ENCODE peak calls at places on chromosomes 7 and 10, in six cellular contexts. H is WTC11, S is GM12878, O is K562, X is H1, Y is HepG2. M is an unnamed sample.

GRCh38 chr7:98249106-98249505 is 2.9 kb downstream of the TECPR1 start:
- DNase-seq in H (no peak), S (no peak), O (no peak), X (no peak), Y (no peak), M (no peak)

GRCh38 chr7:896346-897075 is 20.2 kb downstream of the GET4 start:
- DNase-seq in H (no peak), S (no peak), O (no peak), X (no peak), Y (no peak), M (no peak)

GRCh38 chr7:44284216-44284615 is 41.2 kb downstream of the CAMK2B start:
- DNase-seq in H (peak), S (no peak), O (no peak), X (peak), Y (no peak), M (no peak)

GRCh38 chr10:106504536-106504935 is 660.0 kb downstream of the SORCS1 start:
- DNase-seq in H (no peak), S (no peak), O (no peak), X (no peak), Y (no peak), M (no peak)

GRCh38 chr7:127486654-127487053 is 94.1 kb upstream of the ZNF800 start:
- DNase-seq in H (no peak), S (no peak), O (peak), X (no peak), Y (no peak), M (peak)

GRCh38 chr7:24835643-24836042 is 78.4 kb upstream of the GSDME start:
- DNase-seq in H (no peak), S (no peak), O (no peak), X (no peak), Y (no peak), M (no peak)

GRCh38 chr7:80284848-80285247 is 150.2 kb downstream of the GNAI1 start:
- DNase-seq in H (no peak), S (no peak), O (no peak), X (no peak), Y (no peak), M (no peak)

GRCh38 chr7:95999481-95999880 is 227.1 kb downstream of the DYNC1I1 start:
- DNase-seq in H (no peak), S (no peak), O (no peak), X (no peak), Y (no peak), M (no peak)

GRCh38 chr7:74466196-74466813 is 12.6 kb downstream of the GTF2IRD1 start:
- DNase-seq in H (no peak), S (no peak), O (no peak), X (no peak), Y (no peak), M (no peak)

GRCh38 chr7:137667633-137668387 is 179.0 kb downstream of the DGKI start:
- DNase-seq in H (no peak), S (no peak), O (no peak), X (no peak), Y (no peak), M (no peak)

GRCh38 chr7:97025130-97025499 is 484 bp upstream of the DLX5 start:
- DNase-seq in H (no peak), S (no peak), O (no peak), X (no peak), Y (no peak), M (no peak)

GRCh38 chr7:75658369-75658768 is 80.4 kb downstream of the HIP1 start:
- DNase-seq in H (no peak), S (no peak), O (no peak), X (no peak), Y (no peak), M (no peak)
- TF ChIP-seq CREB1 in H (no peak), S (no peak), O (no peak), X (no peak), Y (no peak), M (no peak)

GRCh38 chr10:66888237-66888636 is 37.6 kb upstream of the LRRTM3 start:
- DNase-seq in H (no peak), S (no peak), O (no peak), X (no peak), Y (no peak), M (no peak)
- TF ChIP-seq CREB1 in H (no peak), S (no peak), O (no peak), X (no peak), Y (no peak), M (no peak)

DNA sequence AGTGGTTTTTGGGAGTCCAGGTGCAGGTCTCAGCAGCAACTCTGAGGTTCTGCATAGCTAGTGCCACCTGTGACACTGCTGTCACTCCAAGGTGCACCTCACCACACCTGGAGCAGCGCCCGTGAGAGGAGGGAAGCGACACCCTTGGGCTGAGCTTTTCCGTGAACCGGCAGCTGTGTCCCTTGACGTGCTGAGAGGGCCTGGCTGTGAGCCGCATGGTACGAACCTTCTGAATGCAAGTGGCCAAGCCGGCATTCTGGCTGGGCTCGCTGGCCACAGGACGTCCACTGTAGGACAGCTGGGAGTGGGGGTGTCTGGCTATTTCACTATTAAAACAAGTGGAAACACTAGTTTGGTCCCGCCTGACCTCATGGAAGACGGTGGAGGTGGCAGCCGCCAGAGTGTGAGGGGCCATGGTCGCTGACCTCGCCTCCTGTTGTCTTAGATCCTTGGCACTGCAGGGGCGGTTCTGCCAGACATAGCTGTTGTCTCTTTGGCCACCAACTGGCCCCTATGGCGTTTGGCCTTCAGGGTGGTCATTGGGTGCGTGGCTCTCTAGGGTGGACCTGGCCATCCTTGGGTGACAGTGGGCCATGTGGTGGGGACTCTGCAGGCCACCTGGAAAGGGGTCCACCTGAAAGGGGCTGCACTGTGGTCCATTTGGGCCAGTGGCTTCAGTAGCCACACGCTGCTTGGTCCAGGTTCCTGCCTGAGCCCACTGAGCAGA is 12.9 kb downstream of the INPP5A start:
- DNase-seq in H (no peak), S (no peak), O (no peak), X (no peak), Y (no peak), M (no peak)
- TF ChIP-seq CREB1 in H (no peak), S (no peak), O (no peak), X (no peak), Y (no peak), M (no peak)

DNA sequence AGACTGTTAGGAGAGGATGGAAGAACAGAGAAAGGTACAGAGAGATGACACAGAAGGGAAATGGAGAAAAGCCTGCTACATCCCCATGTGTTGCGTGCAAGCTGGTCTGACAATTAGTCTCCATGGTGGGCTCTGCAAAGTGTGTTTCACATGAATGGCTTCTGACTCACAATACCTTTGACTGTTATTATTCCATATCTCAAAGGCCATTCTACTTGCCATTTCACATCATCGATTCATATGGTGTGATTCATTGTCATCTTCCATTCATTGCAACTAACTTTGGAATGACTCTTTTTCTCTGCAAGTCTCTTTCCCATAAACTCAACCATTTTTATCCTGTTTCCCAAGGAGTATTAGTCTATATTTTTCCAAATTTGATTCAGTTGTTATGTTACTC is 208.9 kb upstream of the INHBA start:
- DNase-seq in H (no peak), S (no peak), O (no peak), X (no peak), Y (no peak), M (no peak)
- TF ChIP-seq CREB1 in H (no peak), S (no peak), O (no peak), X (no peak), Y (no peak), M (no peak)

GRCh38 chr10:110786172-110786571 is 85.6 kb upstream of the PDCD4 start:
- DNase-seq in H (no peak), S (no peak), O (no peak), X (no peak), Y (no peak), M (no peak)

GRCh38 chr10:110789604-110790428 is 81.9 kb upstream of the PDCD4 start:
- DNase-seq in H (no peak), S (no peak), O (no peak), X (no peak), Y (no peak), M (no peak)

GRCh38 chr10:110791541-110792073 is 80.1 kb upstream of the PDCD4 start:
- DNase-seq in H (no peak), S (no peak), O (no peak), X (no peak), Y (no peak), M (no peak)

GRCh38 chr10:110790913-110791525 is 80.7 kb upstream of the PDCD4 start:
- DNase-seq in H (no peak), S (no peak), O (no peak), X (no peak), Y (no peak), M (no peak)

DNA sequence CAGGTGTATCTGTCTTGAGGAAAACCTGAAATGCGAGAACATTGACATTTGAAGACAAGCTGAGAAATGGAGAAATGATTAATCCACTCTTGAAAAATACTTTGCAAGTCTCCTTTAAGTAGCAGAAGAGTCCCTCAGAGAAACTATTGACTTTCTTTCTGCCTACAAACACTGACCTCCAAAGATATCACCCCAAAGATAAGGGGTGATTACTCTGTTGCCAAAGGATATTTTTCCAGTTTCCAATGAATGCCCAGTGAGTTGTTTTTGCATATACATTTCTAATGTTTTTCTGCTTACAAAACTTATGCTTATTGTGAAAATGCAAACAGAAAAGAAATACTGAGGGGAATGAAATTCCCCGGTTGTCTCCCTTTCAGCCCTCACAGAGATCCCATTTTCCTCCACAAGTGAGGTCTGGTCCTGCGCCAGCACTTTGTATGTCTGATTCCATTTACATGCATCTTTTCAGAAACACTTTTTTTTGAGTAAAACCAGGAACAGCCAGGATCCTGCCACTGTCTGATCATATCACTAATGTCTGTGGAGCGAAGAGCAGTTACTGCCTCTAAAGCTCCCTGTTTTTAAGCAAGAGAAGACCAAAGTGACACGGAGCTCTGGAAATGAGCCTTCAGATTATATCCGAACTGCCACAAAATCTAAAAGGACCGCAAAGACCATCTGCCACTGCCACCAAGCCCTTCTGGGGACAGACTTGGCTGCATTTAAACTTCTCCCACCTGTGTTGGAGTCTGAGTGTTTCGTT is 82.9 kb upstream of the PDCD4 start:
- DNase-seq in H (no peak), S (no peak), O (no peak), X (no peak), Y (no peak), M (no peak)
- TF ChIP-seq CREB1 in H (no peak), S (no peak), O (no peak), X (no peak), Y (no peak), M (no peak)

GRCh38 chr10:4254101-4254994 is 469.3 kb upstream of the KLF6 start:
- DNase-seq in H (no peak), S (no peak), O (no peak), X (no peak), Y (no peak), M (no peak)
- TF ChIP-seq CREB1 in H (no peak), S (no peak), O (no peak), X (no peak), Y (no peak), M (no peak)

DNA sequence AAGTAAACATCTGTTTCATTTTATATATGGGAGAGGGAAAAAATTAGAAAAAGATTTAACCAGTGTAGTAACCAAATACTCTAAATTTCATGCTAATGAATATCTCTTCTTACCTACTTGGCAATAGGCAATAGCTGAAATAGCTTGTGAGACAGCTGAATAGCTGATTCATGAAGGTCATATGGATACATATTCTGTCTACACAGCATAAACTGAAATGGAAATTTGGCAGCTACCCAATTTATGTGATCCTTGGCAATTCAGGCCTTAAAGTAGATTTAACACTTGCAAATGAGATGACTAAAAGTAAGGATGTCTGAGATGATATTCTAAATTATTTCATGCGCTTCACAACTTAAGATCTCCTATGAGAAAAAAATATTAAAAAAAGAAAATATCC is 261.2 kb upstream of the SEMA3A start:
- DNase-seq in H (no peak), S (no peak), O (no peak), X (no peak), Y (no peak), M (no peak)
- TF ChIP-seq CREB1 in H (no peak), S (no peak), O (no peak), X (no peak), Y (no peak), M (no peak)

GRCh38 chr7:27277628-27278027 is 35.0 kb downstream of the EVX1 start:
- DNase-seq in H (no peak), S (no peak), O (peak), X (no peak), Y (peak), M (peak)
- TF ChIP-seq CREB1 in H (no peak), S (no peak), O (no peak), X (no peak), Y (no peak), M (no peak)

M was measured in GM23338.